ENCODE peak calls at places on chromosomes 12 and 14, in four cellular contexts. L is HCT116; U is posterior cingulate gyrus; Q is stimulated activated effector memory CD8-positive, alpha-beta T cell treated with anti-CD3 and anti-CD28 coated beads, Interleukin-12 subunit alpha, Interleukin-12 subunit beta, amount 100 ng/mL, for 72 hours. W is an unnamed sample.

GRCh38 chr12:79360269-79360668 is 330.5 kb downstream of the PAWR start:
- DNase-seq in L (no peak), U (no peak), Q (no peak), W (no peak)

GRCh38 chr12:21073129-21073528 is 57.9 kb upstream of the SLCO1B1 start:
- DNase-seq in L (peak), U (no peak), Q (no peak), W (no peak)

GRCh38 chr12:100566887-100567637 is 6.4 kb upstream of the GAS2L3 start:
- DNase-seq in L (no peak), U (no peak), Q (no peak), W (peak)

GRCh38 chr12:76037130-76038105 is 5.8 kb upstream of the PHLDA1 start:
- DNase-seq in L (no peak), U (no peak), Q (no peak), W (peak)

GRCh38 chr12:124923906-124924734 is 9.7 kb upstream of the UBC start:
- DNase-seq in Q (no peak), U (no peak), L (no peak), W (no peak)

GRCh38 chr12:74334770-74335169 is 202.9 kb upstream of the ATXN7L3B start:
- DNase-seq in Q (no peak), U (no peak), L (peak), W (no peak)

GRCh38 chr12:94740601-94741362 is 90.4 kb upstream of the TMCC3 start:
- DNase-seq in U (no peak), L (no peak), Q (no peak), W (no peak)

GRCh38 chr14:96091941-96092411 is 52.8 kb downstream of the C14orf132 start:
- DNase-seq in L (no peak), U (no peak), Q (no peak), W (no peak)

GRCh38 chr12:116291218-116291617 is 13.7 kb upstream of the MED13L start:
- DNase-seq in U (no peak), L (no peak), Q (no peak), W (no peak)

GRCh38 chr12:123120452-123121166 is 30.3 kb downstream of the PITPNM2 start:
- DNase-seq in U (no peak), Q (no peak), L (no peak), W (no peak)

GRCh38 chr12:8742501-8742900 is 44.7 kb downstream of the RIMKLB start:
- DNase-seq in Q (no peak), L (no peak), U (no peak), W (no peak)

GRCh38 chr12:53378705-53379388 is 1.1 kb upstream of the SP1 start:
- DNase-seq in Q (no peak), U (no peak), L (no peak), W (no peak)

GRCh38 chr14:73818821-73819220 is 32.8 kb upstream of the PTGR2 start:
- DNase-seq in L (no peak), Q (no peak), U (no peak), W (no peak)

GRCh38 chr14:31949709-31950108 is 127.4 kb upstream of the ARHGAP5 start:
- DNase-seq in Q (no peak), U (no peak), L (no peak), W (no peak)

GRCh38 chr14:34051966-34052657 is 101.2 kb upstream of the EGLN3 start:
- DNase-seq in U (no peak), Q (no peak), L (peak), W (no peak)

GRCh38 chr14:35229495-35230089 is 62.6 kb upstream of the PSMA6 start:
- DNase-seq in Q (no peak), L (no peak), U (no peak), W (no peak)

GRCh38 chr14:71541271-71541670 is 391.0 kb upstream of the RGS6 start:
- DNase-seq in Q (no peak), U (no peak), L (no peak), W (no peak)